ENCODE peak calls at places on chromosomes 2 and 18, in six cellular contexts. U is T-helper 9 cell; A is activated T-helper 9 cell treated with anti-CD3 and anti-CD28 coated beads, Interleukin-2, amount 50 U/mL, for 16 hours; L is effector memory CD8-positive, alpha-beta T cell; Q is omental fat pad; P is activated CD8-positive, alpha-beta memory T cell treated with anti-CD3 and anti-CD28 coated beads, Interleukin-2, amount 50 U/mL, for 4 hours. F is an unnamed sample.

GRCh38 chr18:8607776-8608682 is 1.2 kb upstream of the RAB12 start:
- DNase-seq in Q (no peak), L (no peak), A (no peak), U (no peak), P (no peak), F (peak)

GRCh38 chr2:12948231-12948962 is 231.7 kb downstream of the TRIB2 start:
- DNase-seq in L (peak), U (no peak), Q (no peak), A (no peak), P (no peak), F (peak)

GRCh38 chr2:22326250-22326649 is 1058.7 kb upstream of the KLHL29 start:
- DNase-seq in U (no peak), L (no peak), P (no peak), Q (no peak), A (no peak), F (no peak)

GRCh38 chr2:157404363-157404762 is 39.5 kb downstream of the CYTIP start:
- DNase-seq in L (peak), Q (no peak), P (peak), U (peak), A (peak), F (no peak)

GRCh38 chr2:105510761-105511669 is 112.2 kb upstream of the FHL2 start:
- DNase-seq in P (no peak), A (no peak), Q (no peak), U (no peak), L (no peak), F (peak)

GRCh38 chr2:106159867-106160785 is 34.0 kb downstream of the UXS1 start:
- DNase-seq in P (peak), A (peak), U (peak), L (peak), Q (no peak), F (no peak)

GRCh38 chr18:57210101-57210661 is 63.3 kb downstream of the BOD1L2 start:
- DNase-seq in Q (no peak), L (no peak), P (no peak), A (no peak), U (no peak), F (peak)

GRCh38 chr2:173432049-173432754 is 77.5 kb downstream of the CDCA7 start:
- DNase-seq in Q (no peak), P (no peak), A (no peak), U (no peak), L (no peak), F (no peak)

GRCh38 chr2:31383471-31384153 is 30.9 kb downstream of the XDH start:
- DNase-seq in P (no peak), Q (no peak), A (no peak), U (no peak), L (no peak), F (peak)

GRCh38 chr18:7646174-7646886 is 79.2 kb downstream of the PTPRM start:
- DNase-seq in P (no peak), U (no peak), L (no peak), Q (no peak), A (no peak), F (no peak)

F was measured in fibroblast of the aortic adventitia.